ENCODE peak calls at places on chromosomes 5 and 9, in six cellular contexts. I is COR-L47, Z is A549, W is fibroblast of the conjunctiva, U is caudate nucleus, O is NB4. X is an unnamed sample.

GRCh38 chr9:105973811-105974407 is 279.6 kb downstream of the TMEM38B start:
- DNase-seq in Z (no peak), I (no peak), U (no peak), O (no peak), W (no peak), X (no peak)

GRCh38 chr5:35198096-35198495 is 32.2 kb downstream of the PRLR start:
- DNase-seq in W (peak), O (no peak), Z (no peak), I (peak), U (no peak), X (peak)

GRCh38 chr5:110414360-110414759 is 312.1 kb downstream of the TMEM232 start:
- DNase-seq in U (no peak), O (peak), I (no peak), W (no peak), Z (no peak), X (no peak)

GRCh38 chr5:134079748-134080581 is 34.5 kb upstream of the TCF7 start:
- DNase-seq in I (no peak), U (no peak), O (no peak), Z (no peak), W (no peak), X (no peak)

GRCh38 chr5:137312060-137312459 is 187.1 kb downstream of the SPOCK1 start:
- DNase-seq in W (no peak), Z (no peak), O (no peak), U (no peak), I (no peak), X (no peak)

GRCh38 chr9:138058181-138058580 is 180.6 kb downstream of the CACNA1B start:
- DNase-seq in U (no peak), W (no peak), Z (no peak), O (no peak), I (no peak), X (no peak)

GRCh38 chr5:163459465-163459887 is 426 bp downstream of the NUDCD2 start:
- DNase-seq in O (no peak), U (no peak), W (no peak), Z (no peak), I (peak), X (peak)

GRCh38 chr9:96219615-96220257 is 82.2 kb downstream of the HSD17B3 start:
- DNase-seq in Z (peak), I (no peak), W (no peak), U (no peak), O (peak), X (peak)

GRCh38 chr5:133842846-133843725 is 125.3 kb downstream of the C5orf15 start:
- DNase-seq in Z (no peak), U (no peak), I (no peak), O (no peak), W (no peak), X (no peak)

GRCh38 chr5:125551246-125551645 is 804.8 kb upstream of the ZNF608 start:
- DNase-seq in U (no peak), O (no peak), W (no peak), I (no peak), Z (no peak), X (no peak)

GRCh38 chr9:91426123-91426745 is 2.6 kb upstream of the NFIL3 start:
- DNase-seq in U (no peak), O (peak), Z (peak), W (no peak), I (peak), X (peak)

X was measured in cerebellar cortex.